ENCODE peak calls at places on chromosomes 16 and 17, in seven cellular contexts. L is pancreas; I is stimulated activated CD4-positive, alpha-beta T cell treated with anti-CD3 and anti-CD28 coated beads, Interleukin-15, amount 100 ng/mL, for 1 hour; M is MM.1S; W is RWPE1; X is SHP77; K is uterus. A is an unnamed sample.

GRCh38 chr16:11499295-11500089 is 87.2 kb downstream of the LITAF start:
- DNase-seq in L (no peak), I (no peak), M (no peak), W (peak; percentile 30), X (no peak), K (no peak), A (no peak)

GRCh38 chr17:36777118-36777517 is 160.2 kb upstream of the LHX1 start:
- DNase-seq in L (no peak), I (no peak), M (no peak), W (peak; percentile 34), X (no peak), K (no peak), A (no peak)

GRCh38 chr17:42459983-42460300 is 1.3 kb downstream of the ATP6V0A1 start:
- DNase-seq in L (no peak), I (no peak), M (peak; percentile 78), W (peak; percentile 41), X (no peak), K (no peak), A (peak; percentile 20)

GRCh38 chr17:42677921-42678781 is 1.4 kb upstream of the PLEKHH3 start:
- DNase-seq in L (peak; percentile 86), I (peak; percentile 71), M (peak; percentile 96), W (peak; percentile 90), X (peak; percentile 96), K (peak; percentile 87), A (no peak)

GRCh38 chr16:10081201-10081940 is 100.9 kb downstream of the GRIN2A start:
- DNase-seq in L (no peak), I (no peak), M (no peak), W (no peak), X (no peak), K (no peak), A (no peak)

GRCh38 chr16:66419527-66419926 is 7.6 kb upstream of the BEAN1 start:
- DNase-seq in L (no peak), I (no peak), M (no peak), W (no peak), X (no peak), K (no peak), A (no peak)

GRCh38 chr17:39952665-39953470 is 9.9 kb upstream of the GSDMA start:
- DNase-seq in L (peak; percentile 97), I (peak; percentile 78), M (peak; percentile 94), W (peak; percentile 96), X (peak; percentile 96), K (peak; percentile 98), A (peak; percentile 89)

GRCh38 chr16:57422026-57422944 is 17.7 kb downstream of the CCL17 start:
- DNase-seq in L (peak; percentile 39), I (no peak), M (no peak), W (peak; percentile 30), X (peak; percentile 78), K (peak; percentile 55), A (peak; percentile 24)

GRCh38 chr16:86952769-86953168 is 364.4 kb downstream of the C16orf95 start:
- DNase-seq in L (no peak), I (no peak), M (no peak), W (no peak), X (no peak), K (no peak), A (no peak)

GRCh38 chr17:38542286-38542685 is 63.5 kb downstream of the SRCIN1 start:
- DNase-seq in L (no peak), I (no peak), M (no peak), W (no peak), X (no peak), K (no peak), A (no peak)

GRCh38 chr17:14299261-14300093 is 1.4 kb upstream of the HS3ST3B1 start:
- DNase-seq in L (peak; percentile 6), I (no peak), M (no peak), W (no peak), X (no peak), K (peak; percentile 33), A (no peak)

GRCh38 chr17:73302189-73302588 is 9.6 kb downstream of the CDC42EP4 start:
- DNase-seq in L (no peak), I (no peak), M (no peak), W (no peak), X (no peak), K (no peak), A (no peak)

GRCh38 chr17:34728771-34729310 is 149.5 kb downstream of the TMEM132E start:
- DNase-seq in L (no peak), I (no peak), M (no peak), W (no peak), X (no peak), K (no peak), A (no peak)

GRCh38 chr17:37551788-37552187 is 57.4 kb downstream of the SYNRG start:
- DNase-seq in L (no peak), I (no peak), M (no peak), W (peak; percentile 81), X (no peak), K (no peak), A (no peak)

GRCh38 chr16:12440233-12440530 is 363.5 kb downstream of the CPPED1 start:
- DNase-seq in L (no peak), I (no peak), M (no peak), W (no peak), X (no peak), K (no peak), A (no peak)

GRCh38 chr16:74738134-74738541 is 36.5 kb downstream of the FA2H start:
- DNase-seq in L (no peak), I (no peak), M (no peak), W (peak; percentile 34), X (no peak), K (no peak), A (no peak)

GRCh38 chr17:66834426-66834918 is 445 bp upstream of the CACNG5 start:
- DNase-seq in L (no peak), I (no peak), M (no peak), W (no peak), X (no peak), K (no peak), A (no peak)